ENCODE peak calls at places on chromosomes 3 and 15, in five cellular contexts. One of them, this sample, is unnamed.

GRCh38 chr3:192481638-192482037 is 245.7 kb downstream of the FGF12 start:
- DNase-seq in SJSA1: no peak
- DNase-seq in ascending aorta: no peak
- DNase-seq in GM12878: no peak
- DNase-seq in pancreas: no peak
- DNase-seq in this sample: no peak

GRCh38 chr3:112629425-112629824 is 11.5 kb downstream of the CCDC80 start:
- DNase-seq in GM12878: no peak
- DNase-seq in SJSA1: peak; percentile 64
- DNase-seq in ascending aorta: peak; percentile 80
- DNase-seq in pancreas: no peak
- DNase-seq in this sample: no peak

GRCh38 chr3:155744626-155745324 is at the start of gene PLCH1:
- DNase-seq in GM12878: no peak
- DNase-seq in ascending aorta: peak; percentile 78
- DNase-seq in pancreas: peak; percentile 74
- DNase-seq in SJSA1: peak; percentile 48
- DNase-seq in this sample: peak; percentile 26

GRCh38 chr3:191649626-191650025 is 188.7 kb downstream of the PYDC2 start:
- DNase-seq in ascending aorta: no peak
- DNase-seq in SJSA1: no peak
- DNase-seq in pancreas: no peak
- DNase-seq in GM12878: no peak
- DNase-seq in this sample: no peak

GRCh38 chr15:91308855-91309254 is 208.8 kb downstream of the SV2B start:
- DNase-seq in ascending aorta: no peak
- DNase-seq in GM12878: no peak
- DNase-seq in SJSA1: no peak
- DNase-seq in pancreas: no peak
- DNase-seq in this sample: no peak

GRCh38 chr3:127753338-127753737 is 69.0 kb downstream of the MGLL start:
- DNase-seq in SJSA1: no peak
- DNase-seq in ascending aorta: no peak
- DNase-seq in GM12878: no peak
- DNase-seq in pancreas: no peak
- DNase-seq in this sample: no peak

GRCh38 chr3:41212088-41212487 is 12.8 kb downstream of the CTNNB1 start:
- DNase-seq in ascending aorta: no peak
- DNase-seq in pancreas: no peak
- DNase-seq in SJSA1: no peak
- DNase-seq in GM12878: no peak
- DNase-seq in this sample: no peak

GRCh38 chr3:66565301-66565700 is 64.5 kb upstream of the LRIG1 start:
- DNase-seq in ascending aorta: no peak
- DNase-seq in SJSA1: no peak
- DNase-seq in GM12878: no peak
- DNase-seq in pancreas: no peak
- DNase-seq in this sample: no peak

GRCh38 chr3:48077835-48078234 is 61.6 kb upstream of the MAP4 start:
- DNase-seq in GM12878: no peak
- DNase-seq in pancreas: no peak
- DNase-seq in SJSA1: no peak
- DNase-seq in ascending aorta: no peak
- DNase-seq in this sample: no peak

GRCh38 chr3:197006446-197006845 is 23.2 kb downstream of the MELTF start:
- DNase-seq in ascending aorta: no peak
- DNase-seq in SJSA1: no peak
- DNase-seq in GM12878: no peak
- DNase-seq in pancreas: no peak
- DNase-seq in this sample: no peak

GRCh38 chr3:132486086-132486485 is 68.8 kb downstream of the DNAJC13 start:
- DNase-seq in GM12878: no peak
- DNase-seq in SJSA1: no peak
- DNase-seq in ascending aorta: no peak
- DNase-seq in pancreas: no peak
- DNase-seq in this sample: no peak

GRCh38 chr3:24829632-24830229 is 335.1 kb upstream of the THRB start:
- DNase-seq in SJSA1: no peak
- DNase-seq in pancreas: peak; percentile 9
- DNase-seq in ascending aorta: no peak
- DNase-seq in GM12878: no peak
- DNase-seq in this sample: no peak

GRCh38 chr15:25736451-25736850 is 126.7 kb downstream of the ATP10A start:
- DNase-seq in GM12878: no peak
- DNase-seq in SJSA1: no peak
- DNase-seq in ascending aorta: no peak
- DNase-seq in pancreas: no peak
- DNase-seq in this sample: no peak

GRCh38 chr3:42780892-42781700 is 8.0 kb upstream of the CCDC13 start:
- DNase-seq in SJSA1: no peak
- DNase-seq in pancreas: no peak
- DNase-seq in ascending aorta: no peak
- DNase-seq in GM12878: peak; percentile 39
- DNase-seq in this sample: no peak

GRCh38 chr3:151584603-151585002 is 123.7 kb upstream of the IGSF10 start:
- DNase-seq in GM12878: peak; percentile 5
- DNase-seq in pancreas: no peak
- DNase-seq in ascending aorta: no peak
- DNase-seq in SJSA1: no peak
- DNase-seq in this sample: no peak

GRCh38 chr3:154095832-154096421 is 25.3 kb upstream of the ARHGEF26 start:
- DNase-seq in ascending aorta: no peak
- DNase-seq in GM12878: no peak
- DNase-seq in SJSA1: no peak
- DNase-seq in pancreas: no peak
- DNase-seq in this sample: no peak

GRCh38 chr3:188863999-188864406 is 307.8 kb upstream of the TPRG1 start:
- DNase-seq in pancreas: no peak
- DNase-seq in SJSA1: no peak
- DNase-seq in ascending aorta: no peak
- DNase-seq in GM12878: no peak
- DNase-seq in this sample: no peak

GRCh38 chr3:111080357-111080937 is 8.8 kb downstream of the NECTIN3 start:
- DNase-seq in pancreas: no peak
- DNase-seq in SJSA1: no peak
- DNase-seq in ascending aorta: no peak
- DNase-seq in GM12878: no peak
- DNase-seq in this sample: no peak

GRCh38 chr15:88257311-88257901 is 867 bp upstream of the NTRK3 start:
- DNase-seq in ascending aorta: no peak
- DNase-seq in GM12878: no peak
- DNase-seq in SJSA1: no peak
- DNase-seq in pancreas: no peak
- DNase-seq in this sample: peak; percentile 35

GRCh38 chr3:131353946-131354345 is 27.6 kb upstream of the NUDT16 start:
- DNase-seq in ascending aorta: no peak
- DNase-seq in pancreas: no peak
- DNase-seq in SJSA1: no peak
- DNase-seq in GM12878: no peak
- DNase-seq in this sample: no peak

GRCh38 chr3:72697717-72698116 is 150.5 kb downstream of the SHQ1 start:
- DNase-seq in SJSA1: no peak
- DNase-seq in pancreas: no peak
- DNase-seq in GM12878: no peak
- DNase-seq in ascending aorta: no peak
- DNase-seq in this sample: no peak

GRCh38 chr3:58082047-58082446 is 73.8 kb downstream of the FLNB start:
- DNase-seq in SJSA1: peak; percentile 78
- DNase-seq in pancreas: no peak
- DNase-seq in ascending aorta: peak; percentile 70
- DNase-seq in GM12878: no peak
- DNase-seq in this sample: no peak

GRCh38 chr3:58085616-58086015 is 77.4 kb downstream of the FLNB start:
- DNase-seq in SJSA1: no peak
- DNase-seq in pancreas: no peak
- DNase-seq in ascending aorta: no peak
- DNase-seq in GM12878: no peak
- DNase-seq in this sample: no peak

GRCh38 chr3:58088501-58088900 is 80.3 kb downstream of the FLNB start:
- DNase-seq in ascending aorta: peak; percentile 60
- DNase-seq in GM12878: no peak
- DNase-seq in pancreas: no peak
- DNase-seq in SJSA1: no peak
- DNase-seq in this sample: no peak

GRCh38 chr3:58084166-58084565 is 75.9 kb downstream of the FLNB start:
- DNase-seq in ascending aorta: peak; percentile 47
- DNase-seq in SJSA1: no peak
- DNase-seq in pancreas: no peak
- DNase-seq in GM12878: no peak
- DNase-seq in this sample: no peak

GRCh38 chr3:58084788-58085543 is 76.7 kb downstream of the FLNB start:
- DNase-seq in SJSA1: no peak
- DNase-seq in ascending aorta: peak; percentile 24
- DNase-seq in pancreas: no peak
- DNase-seq in GM12878: peak; percentile 40
- DNase-seq in this sample: no peak
- H3K27ac ChIP-seq in SJSA1: no peak overlapping the region
- H3K27ac ChIP-seq in ascending aorta: no peak overlapping the region
- H3K27ac ChIP-seq in pancreas: no peak overlapping the region
- H3K27ac ChIP-seq in GM12878: peak overlapping the region; percentile 28
- H3K27ac ChIP-seq in this sample: no peak overlapping the region

GRCh38 chr3:186946756-186947375 is 16.5 kb downstream of the ST6GAL1 start:
- DNase-seq in pancreas: no peak
- DNase-seq in SJSA1: no peak
- DNase-seq in ascending aorta: no peak
- DNase-seq in GM12878: no peak
- DNase-seq in this sample: no peak
- H3K27ac ChIP-seq in pancreas: no peak overlapping the region
- H3K27ac ChIP-seq in SJSA1: no peak overlapping the region
- H3K27ac ChIP-seq in ascending aorta: peak overlapping the region; percentile 86
- H3K27ac ChIP-seq in GM12878: peak overlapping the region; percentile 75
- H3K27ac ChIP-seq in this sample: no peak overlapping the region

GRCh38 chr3:194274424-194275085 is 76.6 kb downstream of the CPN2 start:
- DNase-seq in GM12878: no peak
- DNase-seq in SJSA1: no peak
- DNase-seq in ascending aorta: no peak
- DNase-seq in pancreas: no peak
- DNase-seq in this sample: no peak
- H3K27ac ChIP-seq in GM12878: no peak overlapping the region
- H3K27ac ChIP-seq in SJSA1: no peak overlapping the region
- H3K27ac ChIP-seq in ascending aorta: peak overlapping the region; percentile 73
- H3K27ac ChIP-seq in pancreas: no peak overlapping the region
- H3K27ac ChIP-seq in this sample: peak overlapping the region; percentile 93

GRCh38 chr3:15513810-15514662 is 7.5 kb downstream of the COLQ start:
- DNase-seq in ascending aorta: no peak
- DNase-seq in SJSA1: no peak
- DNase-seq in pancreas: no peak
- DNase-seq in GM12878: no peak
- DNase-seq in this sample: no peak

GRCh38 chr3:15513121-15513520 is 8.4 kb downstream of the COLQ start:
- DNase-seq in GM12878: no peak
- DNase-seq in pancreas: no peak
- DNase-seq in ascending aorta: no peak
- DNase-seq in SJSA1: no peak
- DNase-seq in this sample: no peak

GRCh38 chr3:15510493-15510892 is 11.0 kb downstream of the COLQ start:
- DNase-seq in pancreas: no peak
- DNase-seq in GM12878: no peak
- DNase-seq in ascending aorta: no peak
- DNase-seq in SJSA1: no peak
- DNase-seq in this sample: no peak

GRCh38 chr3:15511156-15511555 is 10.3 kb downstream of the COLQ start:
- DNase-seq in ascending aorta: no peak
- DNase-seq in GM12878: no peak
- DNase-seq in pancreas: no peak
- DNase-seq in SJSA1: no peak
- DNase-seq in this sample: no peak

DNA sequence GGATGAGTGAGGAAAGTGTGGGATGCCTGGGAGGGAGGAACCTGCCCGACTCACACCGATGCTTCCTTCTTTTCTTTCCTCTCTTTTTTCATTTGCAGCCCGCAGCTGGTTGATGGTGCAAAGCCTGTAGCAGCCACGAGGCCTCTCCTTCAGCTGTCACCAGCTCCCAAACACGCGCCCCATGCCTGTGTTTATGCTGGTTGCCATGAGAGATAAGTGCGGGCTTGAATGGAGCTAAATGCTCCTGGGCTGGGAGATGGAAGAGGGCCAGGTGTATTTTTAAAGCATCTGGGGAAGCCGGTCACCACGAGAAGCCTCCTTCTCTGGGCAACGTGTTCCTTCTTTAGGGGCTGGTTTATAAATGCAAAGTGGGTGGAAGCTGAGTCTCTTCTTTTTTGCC is 9.3 kb downstream of the COLQ start:
- DNase-seq in pancreas: peak; percentile 68
- DNase-seq in SJSA1: no peak
- DNase-seq in GM12878: no peak
- DNase-seq in ascending aorta: no peak
- DNase-seq in this sample: no peak
- H3K27ac ChIP-seq in pancreas: no peak overlapping the region
- H3K27ac ChIP-seq in SJSA1: no peak overlapping the region
- H3K27ac ChIP-seq in GM12878: no peak overlapping the region
- H3K27ac ChIP-seq in ascending aorta: no peak overlapping the region
- H3K27ac ChIP-seq in this sample: no peak overlapping the region

DNA sequence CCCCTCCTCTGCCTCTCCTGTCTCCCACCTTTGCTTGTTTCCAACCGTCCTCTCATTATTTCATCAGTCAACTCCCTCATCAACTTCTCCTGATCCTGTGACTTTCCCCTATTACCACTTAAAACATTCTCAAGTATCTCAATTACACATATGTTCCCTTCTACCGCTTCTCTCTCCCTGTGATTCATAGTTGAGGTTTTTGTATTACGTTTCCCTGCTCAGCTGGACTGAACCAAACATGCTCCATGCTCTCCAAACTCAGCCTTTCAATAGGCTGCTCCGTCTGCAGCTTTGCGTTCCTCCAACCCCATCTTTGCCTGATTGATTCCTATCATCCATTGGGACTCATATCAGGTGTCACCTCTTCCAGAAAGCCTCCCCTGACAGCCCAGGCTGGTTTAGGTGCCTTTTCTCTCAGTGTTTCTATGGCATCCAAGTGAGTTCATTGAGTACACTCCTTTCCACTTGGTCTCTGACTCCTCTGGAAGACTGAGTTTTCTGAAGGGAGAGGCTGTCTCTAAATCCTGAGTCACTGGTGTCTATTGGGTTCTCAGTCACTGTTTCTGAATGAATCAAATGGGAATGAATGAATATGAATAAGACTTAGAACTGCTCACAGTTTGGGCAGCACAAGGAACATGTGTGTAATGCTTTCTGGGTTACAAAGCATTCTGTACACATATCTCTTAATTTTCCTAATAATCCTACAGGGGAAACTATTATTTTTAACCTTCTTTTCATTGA is 56.4 kb downstream of the PLD1 start:
- DNase-seq in GM12878: no peak
- DNase-seq in pancreas: no peak
- DNase-seq in SJSA1: no peak
- DNase-seq in ascending aorta: no peak
- DNase-seq in this sample: no peak
- H3K27ac ChIP-seq in GM12878: no peak overlapping the region
- H3K27ac ChIP-seq in pancreas: no peak overlapping the region
- H3K27ac ChIP-seq in SJSA1: no peak overlapping the region
- H3K27ac ChIP-seq in ascending aorta: no peak overlapping the region
- H3K27ac ChIP-seq in this sample: no peak overlapping the region